ENCODE peak calls at places on chromosomes 6 and 20, in eight cellular contexts. W is esophagus squamous epithelium; Y is non-pigmented ciliary epithelial cell; Q is stimulated activated CD4-positive, alpha-beta T cell treated with anti-CD3 and anti-CD28 coated beads, Interleukin-1b, Interleukin-23, amount 100 ng/mL, for 48 hours; J is NCI-H526; I is CD4-positive, alpha-beta T cell; O is left colon; C is left cardiac atrium. D is an unnamed sample.

GRCh38 chr6:22320750-22321149 is 23.9 kb upstream of the PRL start:
- DNase-seq in W (no peak), Y (peak; percentile 94), Q (no peak), J (no peak), I (no peak), O (no peak), C (no peak), D (no peak)

GRCh38 chr6:31659649-31660223 is 842 bp downstream of the C6orf47 start:
- DNase-seq in W (no peak), Y (no peak), Q (no peak), J (peak; percentile 27), I (no peak), O (peak; percentile 57), C (no peak), D (no peak)

GRCh38 chr6:165849539-165850430 is 186.7 kb upstream of the PDE10A start:
- DNase-seq in W (no peak), Y (no peak), Q (no peak), J (no peak), I (no peak), O (no peak), C (no peak), D (no peak)

GRCh38 chr20:32823737-32824588 is 4.2 kb downstream of the MAPRE1 start:
- DNase-seq in W (no peak), Y (no peak), Q (no peak), J (no peak), I (no peak), O (no peak), C (no peak), D (no peak)

GRCh38 chr20:9025643-9026042 is 43.2 kb upstream of the PLCB4 start:
- DNase-seq in W (no peak), Y (no peak), Q (no peak), J (no peak), I (no peak), O (no peak), C (no peak), D (no peak)

GRCh38 chr20:25195962-25196700 is 619 bp downstream of the ENTPD6 start:
- DNase-seq in W (no peak), Y (no peak), Q (peak; percentile 13), J (peak; percentile 74), I (no peak), O (peak; percentile 86), C (peak; percentile 58), D (no peak)

GRCh38 chr6:56938634-56939294 is 16.1 kb upstream of the BEND6 start:
- DNase-seq in W (no peak), Y (peak; percentile 95), Q (peak; percentile 58), J (no peak), I (no peak), O (no peak), C (peak; percentile 54), D (no peak)

GRCh38 chr6:161835426-161836029 is 561.7 kb upstream of the AGPAT4 start:
- DNase-seq in W (no peak), Y (no peak), Q (no peak), J (no peak), I (no peak), O (no peak), C (no peak), D (no peak)

GRCh38 chr20:15991279-15991678 is 582.0 kb downstream of the KIF16B start:
- DNase-seq in W (no peak), Y (no peak), Q (no peak), J (no peak), I (no peak), O (no peak), C (no peak), D (no peak)

GRCh38 chr6:78995946-78996345 is 82.1 kb downstream of the PHIP start:
- DNase-seq in W (no peak), Y (peak; percentile 18), Q (no peak), J (no peak), I (no peak), O (no peak), C (no peak), D (no peak)

GRCh38 chr6:114783083-114783482 is 440.3 kb upstream of the HS3ST5 start:
- DNase-seq in W (no peak), Y (no peak), Q (no peak), J (no peak), I (no peak), O (no peak), C (no peak), D (no peak)

GRCh38 chr6:117605169-117605826 is 3.0 kb upstream of the GOPC start:
- DNase-seq in W (no peak), Y (peak; percentile 53), Q (peak; percentile 23), J (peak; percentile 89), I (peak; percentile 21), O (peak; percentile 26), C (no peak), D (peak; percentile 23)

GRCh38 chr6:17932362-17932852 is 55.0 kb downstream of the KIF13A start:
- DNase-seq in W (no peak), Y (peak; percentile 90), Q (no peak), J (no peak), I (no peak), O (no peak), C (peak; percentile 60), D (no peak)

GRCh38 chr6:82144852-82145332 is 102.7 kb downstream of the IBTK start:
- DNase-seq in W (no peak), Y (peak; percentile 65), Q (no peak), J (peak; percentile 14), I (no peak), O (peak; percentile 5), C (peak; percentile 61), D (no peak)

GRCh38 chr6:143279385-143279784 is 171.1 kb downstream of the ADAT2 start:
- DNase-seq in W (no peak), Y (no peak), Q (no peak), J (peak; percentile 55), I (no peak), O (peak; percentile 12), C (no peak), D (no peak)

GRCh38 chr6:99349620-99350141 is at the start of gene FAXC:
- DNase-seq in W (no peak), Y (no peak), Q (no peak), J (peak; percentile 94), I (no peak), O (peak; percentile 63), C (no peak), D (no peak)

GRCh38 chr6:26240981-26241770 is 123.8 kb upstream of the BTN3A2 start:
- DNase-seq in W (no peak), Y (peak; percentile 68), Q (peak; percentile 85), J (no peak), I (peak; percentile 12), O (no peak), C (no peak), D (peak; percentile 22)

GRCh38 chr6:38262041-38262440 is 377.7 kb downstream of the BTBD9 start:
- DNase-seq in W (no peak), Y (peak; percentile 91), Q (no peak), J (no peak), I (no peak), O (no peak), C (no peak), D (no peak)

GRCh38 chr6:119285908-119286625 is 63.5 kb downstream of the MAN1A1 start:
- DNase-seq in W (no peak), Y (no peak), Q (no peak), J (no peak), I (no peak), O (no peak), C (no peak), D (no peak)

GRCh38 chr6:15368186-15368585 is 122.3 kb downstream of the JARID2 start:
- DNase-seq in W (no peak), Y (no peak), Q (no peak), J (no peak), I (no peak), O (no peak), C (no peak), D (no peak)

GRCh38 chr6:56292505-56293181 is 45.3 kb upstream of the COL21A1 start:
- DNase-seq in W (no peak), Y (no peak), Q (no peak), J (peak; percentile 74), I (no peak), O (peak; percentile 9), C (no peak), D (no peak)

GRCh38 chr20:41181567-41181966 is 44.2 kb downstream of the PLCG1 start:
- DNase-seq in W (no peak), Y (no peak), Q (no peak), J (no peak), I (no peak), O (no peak), C (no peak), D (no peak)

GRCh38 chr20:59650418-59650817 is 46.1 kb downstream of the PHACTR3 start:
- DNase-seq in W (no peak), Y (no peak), Q (no peak), J (no peak), I (no peak), O (no peak), C (no peak), D (no peak)

GRCh38 chr6:42720739-42721138 is 1.7 kb downstream of the PRPH2 start:
- DNase-seq in W (no peak), Y (no peak), Q (no peak), J (no peak), I (no peak), O (no peak), C (no peak), D (no peak)

GRCh38 chr6:116217069-116217468 is 36.8 kb downstream of the TSPYL4 start:
- DNase-seq in W (no peak), Y (no peak), Q (no peak), J (peak; percentile 49), I (no peak), O (no peak), C (no peak), D (no peak)

GRCh38 chr6:135088818-135089809 is 34.5 kb upstream of the HBS1L start:
- DNase-seq in W (no peak), Y (peak; percentile 53), Q (peak; percentile 42), J (peak; percentile 25), I (no peak), O (no peak), C (no peak), D (no peak)

GRCh38 chr6:157823001-157823522 is at the start of gene SNX9:
- DNase-seq in W (no peak), Y (no peak), Q (peak; percentile 67), J (peak; percentile 90), I (peak; percentile 53), O (peak; percentile 84), C (peak; percentile 87), D (peak; percentile 65)

GRCh38 chr20:14069796-14070195 is 74.5 kb downstream of the MACROD2 start:
- DNase-seq in W (no peak), Y (peak; percentile 31), Q (no peak), J (no peak), I (no peak), O (no peak), C (no peak), D (no peak)